ENCODE peak calls at places on chromosome 14, in six cellular contexts. C is stimulated activated CD4-positive, alpha-beta T cell treated with anti-CD3 and anti-CD28 coated beads, Interleukin-12 subunit alpha, Interleukin-12 subunit beta, amount 100 ng/mL, for 4 hours; U is activated naive CD8-positive, alpha-beta T cell treated with anti-CD3 and anti-CD28 coated beads, Interleukin-2, amount 50 U/mL, for 24 hours; B is NT2/D1; P is NCI-H2081; G is stimulated activated CD8-positive, alpha-beta memory T cell treated with anti-CD3 and anti-CD28 coated beads, Interleukin-15, amount 100 ng/mL, for 1 hour. A is an unnamed sample.

GRCh38 chr14:104536942-104537612 is 42.5 kb upstream of the C14orf180 start:
- DNase-seq in C (no peak), U (no peak), B (peak), P (no peak), G (no peak), A (no peak)

GRCh38 chr14:78367355-78367754 is 197.2 kb downstream of the NRXN3 start:
- DNase-seq in C (no peak), U (no peak), B (no peak), P (no peak), G (no peak), A (no peak)

GRCh38 chr14:54817506-54817905 is 85.1 kb downstream of the GCH1 start:
- DNase-seq in C (no peak), U (no peak), B (no peak), P (no peak), G (no peak), A (no peak)

GRCh38 chr14:34212574-34212973 is 249.5 kb downstream of the SPTSSA start:
- DNase-seq in C (no peak), U (no peak), B (no peak), P (no peak), G (no peak), A (no peak)

GRCh38 chr14:94710731-94711130 is 59.2 kb downstream of the GSC start:
- DNase-seq in C (no peak), U (no peak), B (no peak), P (no peak), G (no peak), A (no peak)

GRCh38 chr14:54219281-54220121 is 177.3 kb upstream of the CDKN3 start:
- DNase-seq in C (no peak), U (no peak), B (no peak), P (no peak), G (no peak), A (no peak)

GRCh38 chr14:35998303-35998702 is 172.2 kb downstream of the BRMS1L start:
- DNase-seq in C (no peak), U (no peak), B (no peak), P (no peak), G (no peak), A (no peak)

GRCh38 chr14:100398044-100398443 is 74.9 kb downstream of the SLC25A47 start:
- DNase-seq in C (no peak), U (no peak), B (no peak), P (no peak), G (no peak), A (no peak)

GRCh38 chr14:28001002-28001401 is 765.6 kb upstream of the FOXG1 start:
- DNase-seq in C (no peak), U (no peak), B (no peak), P (no peak), G (no peak), A (no peak)

GRCh38 chr14:28773917-28774691 is 7.5 kb downstream of the FOXG1 start:
- DNase-seq in C (no peak), U (no peak), B (no peak), P (peak), G (no peak), A (peak)

GRCh38 chr14:105096206-105096875 is 31.1 kb upstream of the GPR132 start:
- DNase-seq in C (no peak), U (no peak), B (no peak), P (no peak), G (no peak), A (no peak)

GRCh38 chr14:30872602-30873001 is 1.8 kb upstream of the COCH start:
- DNase-seq in C (no peak), U (no peak), B (no peak), P (no peak), G (no peak), A (no peak)

GRCh38 chr14:31027847-31028246 is 1.7 kb upstream of the STRN3 start:
- DNase-seq in C (no peak), U (no peak), B (no peak), P (no peak), G (no peak), A (no peak)

GRCh38 chr14:101590062-101590461 is 28.8 kb downstream of the DIO3 start:
- DNase-seq in C (no peak), U (no peak), B (no peak), P (no peak), G (no peak), A (no peak)

GRCh38 chr14:23910876-23911210 is 42.7 kb upstream of the DHRS4 start:
- DNase-seq in C (no peak), U (no peak), B (no peak), P (no peak), G (no peak), A (no peak)

GRCh38 chr14:56351861-56352260 is 227.7 kb upstream of the TMEM260 start:
- DNase-seq in C (no peak), U (no peak), B (no peak), P (no peak), G (no peak), A (no peak)

GRCh38 chr14:99242238-99242637 is 29.8 kb downstream of the BCL11B start:
- DNase-seq in C (no peak), U (no peak), B (no peak), P (no peak), G (no peak), A (no peak)

GRCh38 chr14:100692859-100693558 is 33.7 kb upstream of the DLK1 start:
- DNase-seq in C (no peak), U (no peak), B (no peak), P (no peak), G (no peak), A (no peak)

GRCh38 chr14:94143239-94143638 is 13.8 kb upstream of the IFI27L2 start:
- DNase-seq in C (no peak), U (no peak), B (no peak), P (no peak), G (no peak), A (peak)

GRCh38 chr14:94011795-94012194 is 14.3 kb upstream of the OTUB2 start:
- DNase-seq in C (no peak), U (no peak), B (no peak), P (no peak), G (no peak), A (no peak)

GRCh38 chr14:20618328-20618749 is 23.2 kb downstream of the OR6S1 start:
- DNase-seq in C (no peak), U (no peak), B (no peak), P (no peak), G (no peak), A (no peak)

GRCh38 chr14:99575043-99576023 is 28.7 kb downstream of the CCDC85C start:
- DNase-seq in C (no peak), U (no peak), B (no peak), P (peak), G (no peak), A (peak)

GRCh38 chr14:64756712-64757111 is 52.5 kb downstream of the PLEKHG3 start:
- DNase-seq in C (no peak), U (no peak), B (no peak), P (no peak), G (no peak), A (no peak)

GRCh38 chr14:33647385-33647786 is 303.5 kb downstream of the EGLN3 start:
- DNase-seq in C (no peak), U (no peak), B (no peak), P (no peak), G (no peak), A (no peak)

GRCh38 chr14:20657216-20658211 is 16.0 kb upstream of the OR6S1 start:
- DNase-seq in C (no peak), U (no peak), B (no peak), P (no peak), G (no peak), A (no peak)

GRCh38 chr14:95216013-95216412 is 58.7 kb upstream of the DICER1 start:
- DNase-seq in C (no peak), U (no peak), B (no peak), P (no peak), G (no peak), A (no peak)

GRCh38 chr14:70601162-70601561 is 707 bp upstream of the MED6 start:
- DNase-seq in C (no peak), U (no peak), B (no peak), P (no peak), G (no peak), A (no peak)

GRCh38 chr14:61179061-61179675 is 102.0 kb downstream of the TMEM30B start:
- DNase-seq in C (no peak), U (no peak), B (no peak), P (no peak), G (no peak), A (no peak)

GRCh38 chr14:62897057-62897456 is 148.2 kb downstream of the KCNH5 start:
- DNase-seq in C (no peak), U (no peak), B (no peak), P (no peak), G (no peak), A (no peak)

GRCh38 chr14:104477804-104478375 is 101.7 kb upstream of the C14orf180 start:
- DNase-seq in C (no peak), U (no peak), B (no peak), P (peak), G (no peak), A (no peak)

GRCh38 chr14:42222924-42223471 is 616.3 kb downstream of the LRFN5 start:
- DNase-seq in C (no peak), U (no peak), B (no peak), P (no peak), G (no peak), A (peak)

GRCh38 chr14:53152909-53153701 is at the start of gene DDHD1:
- DNase-seq in C (peak), U (peak), B (peak), P (peak), G (peak), A (peak)

GRCh38 chr14:50047274-50047676 is 69.1 kb downstream of the VCPKMT start:
- DNase-seq in C (no peak), U (no peak), B (no peak), P (no peak), G (no peak), A (no peak)

GRCh38 chr14:67618617-67619063 is 1.1 kb upstream of the ARG2 start:
- DNase-seq in C (no peak), U (peak), B (no peak), P (peak), G (no peak), A (peak)

GRCh38 chr14:24857277-24857676 is 192.7 kb downstream of the STXBP6 start:
- DNase-seq in C (no peak), U (no peak), B (no peak), P (peak), G (no peak), A (no peak)

GRCh38 chr14:51304428-51304827 is 64.4 kb downstream of the TMX1 start:
- DNase-seq in C (no peak), U (peak), B (peak), P (no peak), G (no peak), A (no peak)

GRCh38 chr14:75578099-75578785 is at the start of gene FLVCR2:
- DNase-seq in C (peak), U (peak), B (no peak), P (no peak), G (peak), A (peak)